ENCODE peak calls at places on chromosomes 12 and 14, in nine cellular contexts. J, S, Z, U, C, V, R, M and N are unnamed samples. For H3K27me3, the result is how much of the 10 kb centered on the place peaks cover.

GRCh38 chr14:105488781-105489606 is 2.1 kb upstream of the TEDC1 start:
- DNase-seq in U (peak), R (no peak), C (no peak), V (no peak), J (no peak), S (peak), M (no peak), Z (no peak), N (no peak)

GRCh38 chr14:96363751-96364336 is 518 bp downstream of the GSKIP start:
- DNase-seq in U (no peak), R (peak), C (no peak), S (peak), Z (peak), J (peak), V (peak), M (peak), N (peak)

GRCh38 chr12:48823281-48823680 is 5.0 kb downstream of the CACNB3 start:
- DNase-seq in S (no peak), J (no peak), C (no peak), U (no peak), R (no peak), Z (no peak), V (no peak), M (no peak), N (no peak)

GRCh38 chr12:28331130-28331529 is 140.9 kb downstream of the CCDC91 start:
- DNase-seq in V (peak), J (no peak), U (no peak), Z (no peak), M (no peak), C (no peak), S (no peak), R (no peak), N (no peak)

GRCh38 chr14:31752867-31753661 is 191.9 kb downstream of the NUBPL start:
- DNase-seq in V (no peak), C (no peak), R (no peak), J (no peak), Z (no peak), S (no peak), U (no peak), M (no peak), N (no peak)

GRCh38 chr12:12474931-12475485 is 87.7 kb downstream of the DUSP16 start:
- DNase-seq in R (no peak), V (peak), S (no peak), U (no peak), C (no peak), J (no peak), M (no peak), Z (no peak), N (no peak)

GRCh38 chr14:51691176-51691575 is 39.5 kb downstream of the FRMD6 start:
- DNase-seq in R (peak), U (no peak), V (no peak), S (no peak), C (no peak), M (no peak), J (no peak), Z (no peak), N (no peak)

GRCh38 chr14:66117600-66117999 is 368.6 kb upstream of the CCDC196 start:
- DNase-seq in U (no peak), R (peak), M (no peak), S (no peak), C (no peak), Z (no peak), V (peak), J (no peak), N (no peak)

GRCh38 chr14:95183532-95184412 is 26.4 kb upstream of the DICER1 start:
- DNase-seq in V (peak), Z (no peak), C (no peak), U (no peak), J (no peak), R (no peak), M (no peak), S (no peak), N (no peak)

GRCh38 chr12:9799961-9800360 is 27.3 kb upstream of the KLRF1 start:
- DNase-seq in J (no peak), V (no peak), R (no peak), M (no peak), C (no peak), Z (no peak), S (no peak), U (no peak), N (no peak)

GRCh38 chr12:4763549-4763948 is 43.3 kb downstream of the GALNT8 start:
- DNase-seq in J (peak), V (peak), Z (no peak), S (peak), C (no peak), R (no peak), U (no peak), M (no peak), N (peak)

GRCh38 chr12:49623142-49623899 is at the start of gene PRPF40B:
- DNase-seq in Z (peak), U (peak), J (peak), C (peak), M (peak), V (peak), R (peak), S (peak), N (peak)

GRCh38 chr12:120037851-120038250 is 48.8 kb downstream of the BICDL1 start:
- DNase-seq in M (no peak), S (no peak), C (no peak), U (no peak), R (no peak), V (no peak), J (no peak), Z (no peak), N (no peak)

GRCh38 chr12:120573560-120573959 is 7.6 kb downstream of the POP5 start:
- DNase-seq in C (no peak), J (no peak), M (no peak), Z (no peak), U (no peak), R (no peak), V (no peak), S (no peak), N (no peak)

GRCh38 chr12:120252071-120252906 is 13.2 kb downstream of the PXN start:
- DNase-seq in U (no peak), C (no peak), R (no peak), S (no peak), Z (no peak), M (peak), J (peak), V (no peak), N (no peak)

GRCh38 chr12:11758838-11759509 is 109.5 kb downstream of the ETV6 start:
- DNase-seq in Z (no peak), M (no peak), U (no peak), R (no peak), S (no peak), C (no peak), J (no peak), V (peak), N (no peak)

GRCh38 chr12:48615681-48616080 is 45.8 kb upstream of the LALBA start:
- DNase-seq in R (peak), Z (no peak), S (no peak), M (no peak), J (peak), U (no peak), C (no peak), V (peak), N (no peak)

GRCh38 chr12:85278598-85279448 is 1.2 kb upstream of the ALX1 start:
- DNase-seq in U (peak), R (no peak), V (no peak), C (no peak), S (no peak), Z (no peak), J (no peak), M (no peak), N (no peak)

GRCh38 chr14:32129124-32129523 is 52.0 kb downstream of the ARHGAP5 start:
- DNase-seq in U (no peak), V (peak), M (no peak), Z (no peak), C (no peak), S (no peak), R (peak), J (no peak), N (no peak)

GRCh38 chr12:87348071-87348470 is 681.1 kb downstream of the C12orf50 start:
- DNase-seq in V (no peak), M (no peak), C (no peak), Z (no peak), J (no peak), S (no peak), R (no peak), U (no peak), N (no peak)

GRCh38 chr12:119809023-119809422 is 68.1 kb downstream of the CIT start:
- DNase-seq in S (no peak), M (no peak), C (no peak), U (no peak), Z (no peak), V (no peak), R (no peak), J (no peak), N (no peak)

GRCh38 chr12:28114488-28114887 is 75.8 kb upstream of the CCDC91 start:
- DNase-seq in M (no peak), C (no peak), Z (no peak), U (no peak), S (no peak), J (no peak), V (no peak), R (peak), N (no peak)

GRCh38 chr12:19236656-19237055 is 107.1 kb downstream of the PLEKHA5 start:
- DNase-seq in R (peak), S (no peak), M (no peak), J (no peak), V (peak), Z (no peak), U (no peak), C (no peak), N (no peak)

GRCh38 chr14:62885451-62885850 is 159.8 kb downstream of the KCNH5 start:
- DNase-seq in R (peak), C (peak), U (no peak), Z (no peak), J (no peak), S (no peak), M (no peak), V (no peak), N (no peak)

GRCh38 chr12:20641127-20641526 is 54.0 kb upstream of the SLCO1C1 start:
- DNase-seq in U (no peak), J (no peak), S (no peak), R (no peak), V (no peak), M (no peak), C (no peak), Z (no peak), N (no peak)

GRCh38 chr14:68081489-68081888 is 261.9 kb downstream of the RAD51B start:
- DNase-seq in U (no peak), C (no peak), S (no peak), R (no peak), V (no peak), Z (no peak), J (no peak), M (no peak), N (no peak)

GRCh38 chr14:68079941-68080697 is 260.5 kb downstream of the RAD51B start:
- DNase-seq in C (no peak), R (no peak), U (no peak), V (no peak), J (no peak), S (no peak), Z (no peak), M (no peak), N (no peak)

GRCh38 chr14:68082698-68083291 is 263.2 kb downstream of the RAD51B start:
- DNase-seq in J (no peak), C (no peak), V (no peak), Z (no peak), R (no peak), U (no peak), S (no peak), M (no peak), N (no peak)

GRCh38 chr14:68085742-68086141 is 266.2 kb downstream of the RAD51B start:
- DNase-seq in Z (no peak), M (no peak), C (no peak), R (no peak), U (no peak), J (no peak), S (no peak), V (no peak), N (no peak)

GRCh38 chr14:68084256-68084655 is 264.7 kb downstream of the RAD51B start:
- DNase-seq in J (no peak), Z (no peak), C (no peak), S (no peak), U (no peak), M (no peak), R (no peak), V (peak), N (no peak)
- TF ChIP-seq CTCF in J (no peak), Z (no peak), C (peak), S (no peak), U (peak), M (no peak), R (peak), V (peak), N (no peak)

GRCh38 chr12:57471661-57472060 is 8.0 kb downstream of the ARHGAP9 start:
- DNase-seq in M (no peak), C (no peak), V (no peak), Z (no peak), J (no peak), S (no peak), U (no peak), R (no peak), N (no peak)
- H3K27me3 ChIP-seq in M (under half), C (under half), V (half or more), Z (half or more), J (under half), S (under half), U (under half), R (under half), N (half or more)

DNA sequence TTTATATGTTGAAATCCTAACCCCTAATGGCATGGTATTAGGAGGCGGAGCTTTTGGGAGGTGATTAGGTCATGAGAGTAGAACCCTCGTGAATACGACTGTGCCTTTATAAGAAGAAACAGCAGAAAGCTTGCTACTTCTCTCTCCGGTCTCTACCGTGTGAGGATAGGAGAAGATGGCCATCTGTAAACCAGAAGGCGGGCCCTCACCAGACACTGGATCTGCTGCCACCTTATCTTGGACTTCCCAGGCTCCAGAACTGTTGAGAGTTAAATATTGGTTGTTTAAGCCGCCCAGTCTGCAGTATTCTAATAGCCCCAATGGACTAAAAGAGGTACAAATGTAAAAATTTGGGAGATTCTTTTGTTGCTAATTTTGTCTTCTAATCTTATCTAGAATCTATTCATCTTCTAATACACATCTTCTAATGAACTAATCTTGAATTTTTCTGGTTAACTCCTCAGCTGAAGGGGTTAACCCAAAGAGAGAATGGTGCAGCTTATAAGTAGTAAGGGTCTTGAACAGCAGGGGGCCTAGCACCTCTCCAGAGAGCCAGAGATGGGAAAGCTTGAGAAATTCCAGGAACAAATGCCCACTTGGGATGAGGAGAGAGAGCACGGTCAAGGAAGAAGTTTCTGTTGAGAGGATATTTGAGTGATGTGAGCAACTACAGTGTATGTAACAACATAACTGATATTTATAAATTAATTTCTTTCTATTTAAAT is 264.0 kb upstream of the GRIP1 start:
- DNase-seq in V (no peak), S (no peak), Z (no peak), U (no peak), M (no peak), J (no peak), R (no peak), C (no peak), N (no peak)
- TF ChIP-seq CTCF in V (no peak), S (no peak), Z (no peak), U (no peak), M (no peak), J (no peak), R (peak), C (no peak), N (no peak)

GRCh38 chr12:6860116-6860515 is 7.2 kb upstream of the TPI1 start:
- DNase-seq in J (no peak), C (no peak), U (no peak), Z (no peak), S (no peak), V (no peak), R (no peak), M (no peak), N (no peak)
- H3K27me3 ChIP-seq in J (under half), C (under half), U (under half), Z (under half), S (under half), V (under half), R (under half), M (under half), N (under half)